ENCODE peak calls at places on chromosomes 2 and 18, in seven cellular contexts. One of them, this sample, is unnamed.

GRCh38 chr2:127102464-127103242 is 4.3 kb downstream of the BIN1 start:
- DNase-seq in T-helper 17 cell: no peak
- DNase-seq in Daoy: no peak
- DNase-seq in HCEC 1CT: no peak
- DNase-seq in GM13977: no peak
- DNase-seq in mammary epithelial cell: no peak
- DNase-seq in T-cell: no peak
- DNase-seq in this sample: no peak

GRCh38 chr18:45254683-45255082 is 360.6 kb upstream of the SLC14A2 start:
- DNase-seq in T-helper 17 cell: no peak
- DNase-seq in Daoy: no peak
- DNase-seq in HCEC 1CT: no peak
- DNase-seq in GM13977: no peak
- DNase-seq in mammary epithelial cell: peak; percentile 13
- DNase-seq in T-cell: no peak
- DNase-seq in this sample: no peak

GRCh38 chr2:230124235-230124634 is 55.5 kb upstream of the SLC16A14 start:
- DNase-seq in T-helper 17 cell: no peak
- DNase-seq in Daoy: no peak
- DNase-seq in HCEC 1CT: no peak
- DNase-seq in GM13977: no peak
- DNase-seq in mammary epithelial cell: no peak
- DNase-seq in T-cell: no peak
- DNase-seq in this sample: no peak

GRCh38 chr2:226665306-226665831 is 134.3 kb downstream of the IRS1 start:
- DNase-seq in T-helper 17 cell: no peak
- DNase-seq in Daoy: no peak
- DNase-seq in HCEC 1CT: no peak
- DNase-seq in GM13977: no peak
- DNase-seq in mammary epithelial cell: no peak
- DNase-seq in T-cell: no peak
- DNase-seq in this sample: no peak

GRCh38 chr2:236177604-236177966 is 9.4 kb upstream of the GBX2 start:
- DNase-seq in T-helper 17 cell: no peak
- DNase-seq in Daoy: peak; percentile 77
- DNase-seq in HCEC 1CT: peak; percentile 23
- DNase-seq in GM13977: peak; percentile 66
- DNase-seq in mammary epithelial cell: no peak
- DNase-seq in T-cell: no peak
- DNase-seq in this sample: no peak

GRCh38 chr18:812123-812672 is at the start of gene YES1:
- DNase-seq in T-helper 17 cell: peak; percentile 65
- DNase-seq in Daoy: peak; percentile 68
- DNase-seq in HCEC 1CT: peak; percentile 69
- DNase-seq in GM13977: peak; percentile 92
- DNase-seq in mammary epithelial cell: peak; percentile 78
- DNase-seq in T-cell: peak; percentile 74
- DNase-seq in this sample: peak; percentile 23

GRCh38 chr2:68357608-68358337 is 7.3 kb upstream of the PLEK start:
- DNase-seq in T-helper 17 cell: no peak
- DNase-seq in Daoy: peak; percentile 40
- DNase-seq in HCEC 1CT: peak; percentile 68
- DNase-seq in GM13977: peak; percentile 57
- DNase-seq in mammary epithelial cell: peak; percentile 53
- DNase-seq in T-cell: no peak
- DNase-seq in this sample: peak; percentile 24

GRCh38 chr2:127578411-127578810 is 42.9 kb downstream of the MYO7B start:
- DNase-seq in T-helper 17 cell: no peak
- DNase-seq in Daoy: no peak
- DNase-seq in HCEC 1CT: no peak
- DNase-seq in GM13977: no peak
- DNase-seq in mammary epithelial cell: no peak
- DNase-seq in T-cell: no peak
- DNase-seq in this sample: no peak

GRCh38 chr2:141611143-141611571 is 519.7 kb downstream of the LRP1B start:
- DNase-seq in T-helper 17 cell: no peak
- DNase-seq in Daoy: no peak
- DNase-seq in HCEC 1CT: no peak
- DNase-seq in GM13977: no peak
- DNase-seq in mammary epithelial cell: no peak
- DNase-seq in T-cell: no peak
- DNase-seq in this sample: no peak

GRCh38 chr2:68000170-68000825 is 62.5 kb downstream of the C1D start:
- DNase-seq in T-helper 17 cell: no peak
- DNase-seq in Daoy: no peak
- DNase-seq in HCEC 1CT: no peak
- DNase-seq in GM13977: no peak
- DNase-seq in mammary epithelial cell: no peak
- DNase-seq in T-cell: no peak
- DNase-seq in this sample: no peak

GRCh38 chr2:9815076-9815475 is 28.2 kb upstream of the TAF1B start:
- DNase-seq in T-helper 17 cell: no peak
- DNase-seq in Daoy: no peak
- DNase-seq in HCEC 1CT: no peak
- DNase-seq in GM13977: peak; percentile 14
- DNase-seq in mammary epithelial cell: no peak
- DNase-seq in T-cell: no peak
- DNase-seq in this sample: no peak

GRCh38 chr2:43832457-43832856 is 6.2 kb downstream of the ABCG5 start:
- DNase-seq in T-helper 17 cell: no peak
- DNase-seq in Daoy: no peak
- DNase-seq in HCEC 1CT: no peak
- DNase-seq in GM13977: no peak
- DNase-seq in mammary epithelial cell: peak; percentile 19
- DNase-seq in T-cell: no peak
- DNase-seq in this sample: no peak

GRCh38 chr2:83851066-83851465 is 608.0 kb downstream of the SUCLG1 start:
- DNase-seq in T-helper 17 cell: no peak
- DNase-seq in Daoy: no peak
- DNase-seq in HCEC 1CT: no peak
- DNase-seq in GM13977: no peak
- DNase-seq in mammary epithelial cell: peak; percentile 98
- DNase-seq in T-cell: no peak
- DNase-seq in this sample: no peak

GRCh38 chr2:101706819-101707177 is 9.3 kb downstream of the MAP4K4 start:
- DNase-seq in T-helper 17 cell: no peak
- DNase-seq in Daoy: no peak
- DNase-seq in HCEC 1CT: no peak
- DNase-seq in GM13977: no peak
- DNase-seq in mammary epithelial cell: no peak
- DNase-seq in T-cell: no peak
- DNase-seq in this sample: no peak

GRCh38 chr18:32021756-32022564 is 3.3 kb downstream of the RNF125 start:
- DNase-seq in T-helper 17 cell: no peak
- DNase-seq in Daoy: no peak
- DNase-seq in HCEC 1CT: no peak
- DNase-seq in GM13977: no peak
- DNase-seq in mammary epithelial cell: no peak
- DNase-seq in T-cell: no peak
- DNase-seq in this sample: no peak

GRCh38 chr2:219688560-219689445 is 61.4 kb downstream of the SLC4A3 start:
- DNase-seq in T-helper 17 cell: no peak
- DNase-seq in Daoy: peak; percentile 81
- DNase-seq in HCEC 1CT: peak; percentile 96
- DNase-seq in GM13977: no peak
- DNase-seq in mammary epithelial cell: peak; percentile 97
- DNase-seq in T-cell: no peak
- DNase-seq in this sample: no peak

GRCh38 chr2:84944257-84944909 is 26.6 kb upstream of the KCMF1 start:
- DNase-seq in T-helper 17 cell: no peak
- DNase-seq in Daoy: no peak
- DNase-seq in HCEC 1CT: no peak
- DNase-seq in GM13977: no peak
- DNase-seq in mammary epithelial cell: no peak
- DNase-seq in T-cell: no peak
- DNase-seq in this sample: no peak

GRCh38 chr2:3575534-3576324 is 669 bp downstream of the RPS7 start:
- DNase-seq in T-helper 17 cell: peak; percentile 20
- DNase-seq in Daoy: no peak
- DNase-seq in HCEC 1CT: no peak
- DNase-seq in GM13977: no peak
- DNase-seq in mammary epithelial cell: peak; percentile 14
- DNase-seq in T-cell: no peak
- DNase-seq in this sample: no peak

GRCh38 chr2:176120369-176121307 is 1.9 kb upstream of the HOXD9 start:
- DNase-seq in T-helper 17 cell: no peak
- DNase-seq in Daoy: no peak
- DNase-seq in HCEC 1CT: no peak
- DNase-seq in GM13977: no peak
- DNase-seq in mammary epithelial cell: no peak
- DNase-seq in T-cell: no peak
- DNase-seq in this sample: no peak

GRCh38 chr2:88765154-88765948 is 73.9 kb downstream of the RPIA start:
- DNase-seq in T-helper 17 cell: no peak
- DNase-seq in Daoy: peak; percentile 88
- DNase-seq in HCEC 1CT: no peak
- DNase-seq in GM13977: no peak
- DNase-seq in mammary epithelial cell: peak; percentile 80
- DNase-seq in T-cell: no peak
- DNase-seq in this sample: no peak

GRCh38 chr2:230441188-230441897 is 25.3 kb downstream of the SP100 start:
- DNase-seq in T-helper 17 cell: no peak
- DNase-seq in Daoy: no peak
- DNase-seq in HCEC 1CT: no peak
- DNase-seq in GM13977: no peak
- DNase-seq in mammary epithelial cell: no peak
- DNase-seq in T-cell: no peak
- DNase-seq in this sample: no peak

GRCh38 chr2:46963961-46964673 is 48.5 kb upstream of the MCFD2 start:
- DNase-seq in T-helper 17 cell: no peak
- DNase-seq in Daoy: peak; percentile 48
- DNase-seq in HCEC 1CT: no peak
- DNase-seq in GM13977: no peak
- DNase-seq in mammary epithelial cell: peak; percentile 75
- DNase-seq in T-cell: no peak
- DNase-seq in this sample: no peak

GRCh38 chr2:239678186-239678490 is 277.3 kb upstream of the HDAC4 start:
- DNase-seq in T-helper 17 cell: no peak
- DNase-seq in Daoy: no peak
- DNase-seq in HCEC 1CT: no peak
- DNase-seq in GM13977: no peak
- DNase-seq in mammary epithelial cell: no peak
- DNase-seq in T-cell: no peak
- DNase-seq in this sample: no peak